ENCODE peak calls at places on chromosomes 12 and 14, in seven cellular contexts. One of them, this sample, is unnamed.

GRCh38 chr12:105927553-105927952 is 211.2 kb downstream of the NUAK1 start:
- DNase-seq in mammary epithelial cell: no peak
- DNase-seq in GM23338: no peak
- DNase-seq in NB4: no peak
- DNase-seq in astrocyte of the spinal cord: no peak
- DNase-seq in PC-3: no peak
- DNase-seq in kidney epithelial cell: no peak
- DNase-seq in this sample: no peak

GRCh38 chr14:62696261-62696968 is 348.8 kb downstream of the KCNH5 start:
- DNase-seq in mammary epithelial cell: no peak
- DNase-seq in GM23338: peak
- DNase-seq in NB4: no peak
- DNase-seq in astrocyte of the spinal cord: no peak
- DNase-seq in PC-3: no peak
- DNase-seq in kidney epithelial cell: no peak
- DNase-seq in this sample: no peak

GRCh38 chr12:132731574-132731973 is 20.9 kb downstream of the PGAM5 start:
- DNase-seq in mammary epithelial cell: no peak
- DNase-seq in GM23338: no peak
- DNase-seq in NB4: no peak
- DNase-seq in astrocyte of the spinal cord: no peak
- DNase-seq in PC-3: no peak
- DNase-seq in kidney epithelial cell: no peak
- DNase-seq in this sample: no peak

GRCh38 chr14:35043046-35043445 is 3.0 kb upstream of the FAM177A1 start:
- DNase-seq in mammary epithelial cell: no peak
- DNase-seq in GM23338: no peak
- DNase-seq in NB4: no peak
- DNase-seq in astrocyte of the spinal cord: no peak
- DNase-seq in PC-3: no peak
- DNase-seq in kidney epithelial cell: no peak
- DNase-seq in this sample: no peak

GRCh38 chr12:9756174-9756573 is 4.5 kb downstream of the CD69 start:
- DNase-seq in mammary epithelial cell: no peak
- DNase-seq in GM23338: no peak
- DNase-seq in NB4: no peak
- DNase-seq in astrocyte of the spinal cord: no peak
- DNase-seq in PC-3: no peak
- DNase-seq in kidney epithelial cell: no peak
- DNase-seq in this sample: no peak

GRCh38 chr12:68416826-68417225 is 84.7 kb upstream of the MDM1 start:
- DNase-seq in mammary epithelial cell: peak
- DNase-seq in GM23338: no peak
- DNase-seq in NB4: peak
- DNase-seq in astrocyte of the spinal cord: no peak
- DNase-seq in PC-3: peak
- DNase-seq in kidney epithelial cell: no peak
- DNase-seq in this sample: no peak

GRCh38 chr12:10388611-10389010 is 1.2 kb downstream of the KLRK1 start:
- DNase-seq in mammary epithelial cell: no peak
- DNase-seq in GM23338: no peak
- DNase-seq in NB4: no peak
- DNase-seq in astrocyte of the spinal cord: peak
- DNase-seq in PC-3: no peak
- DNase-seq in kidney epithelial cell: no peak
- DNase-seq in this sample: no peak

GRCh38 chr14:105944632-105945610 is 418.5 kb downstream of the TMEM121 start:
- DNase-seq in mammary epithelial cell: no peak
- DNase-seq in GM23338: peak
- DNase-seq in NB4: peak
- DNase-seq in astrocyte of the spinal cord: no peak
- DNase-seq in PC-3: peak
- DNase-seq in kidney epithelial cell: no peak
- DNase-seq in this sample: peak

GRCh38 chr14:52124791-52125661 is 56.2 kb upstream of the NID2 start:
- DNase-seq in mammary epithelial cell: peak
- DNase-seq in GM23338: peak
- DNase-seq in NB4: peak
- DNase-seq in astrocyte of the spinal cord: peak
- DNase-seq in PC-3: peak
- DNase-seq in kidney epithelial cell: no peak
- DNase-seq in this sample: peak

GRCh38 chr14:90699016-90699415 is 117.2 kb downstream of the TTC7B start:
- DNase-seq in mammary epithelial cell: no peak
- DNase-seq in GM23338: no peak
- DNase-seq in NB4: no peak
- DNase-seq in astrocyte of the spinal cord: no peak
- DNase-seq in PC-3: no peak
- DNase-seq in kidney epithelial cell: no peak
- DNase-seq in this sample: no peak

GRCh38 chr14:45112886-45113772 is 21.2 kb downstream of the FKBP3 start:
- DNase-seq in mammary epithelial cell: no peak
- DNase-seq in GM23338: no peak
- DNase-seq in NB4: no peak
- DNase-seq in astrocyte of the spinal cord: no peak
- DNase-seq in PC-3: peak
- DNase-seq in kidney epithelial cell: no peak
- DNase-seq in this sample: no peak

GRCh38 chr14:95227279-95227860 is 70.0 kb upstream of the DICER1 start:
- DNase-seq in mammary epithelial cell: no peak
- DNase-seq in GM23338: peak
- DNase-seq in NB4: no peak
- DNase-seq in astrocyte of the spinal cord: peak
- DNase-seq in PC-3: no peak
- DNase-seq in kidney epithelial cell: peak
- DNase-seq in this sample: no peak

GRCh38 chr12:90504806-90505205 is 450.2 kb downstream of the CCER1 start:
- DNase-seq in mammary epithelial cell: no peak
- DNase-seq in GM23338: no peak
- DNase-seq in NB4: no peak
- DNase-seq in astrocyte of the spinal cord: no peak
- DNase-seq in PC-3: no peak
- DNase-seq in kidney epithelial cell: no peak
- DNase-seq in this sample: no peak

GRCh38 chr12:10363665-10363921 is 26.2 kb downstream of the KLRK1 start:
- DNase-seq in mammary epithelial cell: peak
- DNase-seq in GM23338: no peak
- DNase-seq in NB4: no peak
- DNase-seq in astrocyte of the spinal cord: no peak
- DNase-seq in PC-3: no peak
- DNase-seq in kidney epithelial cell: no peak
- DNase-seq in this sample: no peak

GRCh38 chr14:34297786-34298520 is 164.1 kb downstream of the SPTSSA start:
- DNase-seq in mammary epithelial cell: peak
- DNase-seq in GM23338: no peak
- DNase-seq in NB4: no peak
- DNase-seq in astrocyte of the spinal cord: no peak
- DNase-seq in PC-3: no peak
- DNase-seq in kidney epithelial cell: no peak
- DNase-seq in this sample: peak

GRCh38 chr14:56340921-56341320 is 222.7 kb downstream of the PELI2 start:
- DNase-seq in mammary epithelial cell: no peak
- DNase-seq in GM23338: no peak
- DNase-seq in NB4: no peak
- DNase-seq in astrocyte of the spinal cord: no peak
- DNase-seq in PC-3: no peak
- DNase-seq in kidney epithelial cell: no peak
- DNase-seq in this sample: no peak

GRCh38 chr12:48001426-48002178 is 2.7 kb downstream of the COL2A1 start:
- DNase-seq in mammary epithelial cell: peak
- DNase-seq in GM23338: peak
- DNase-seq in NB4: peak
- DNase-seq in astrocyte of the spinal cord: peak
- DNase-seq in PC-3: peak
- DNase-seq in kidney epithelial cell: no peak
- DNase-seq in this sample: peak

GRCh38 chr12:57280234-57281062 is 29.5 kb upstream of the STAC3 start:
- DNase-seq in mammary epithelial cell: peak
- DNase-seq in GM23338: peak
- DNase-seq in NB4: peak
- DNase-seq in astrocyte of the spinal cord: peak
- DNase-seq in PC-3: peak
- DNase-seq in kidney epithelial cell: peak
- DNase-seq in this sample: peak

GRCh38 chr14:78598046-78598652 is 428.0 kb downstream of the NRXN3 start:
- DNase-seq in mammary epithelial cell: peak
- DNase-seq in GM23338: peak
- DNase-seq in NB4: peak
- DNase-seq in astrocyte of the spinal cord: peak
- DNase-seq in PC-3: peak
- DNase-seq in kidney epithelial cell: no peak
- DNase-seq in this sample: peak

GRCh38 chr14:62301076-62301475 is 538.9 kb downstream of the SNAPC1 start:
- DNase-seq in mammary epithelial cell: no peak
- DNase-seq in GM23338: no peak
- DNase-seq in NB4: no peak
- DNase-seq in astrocyte of the spinal cord: peak
- DNase-seq in PC-3: no peak
- DNase-seq in kidney epithelial cell: no peak
- DNase-seq in this sample: no peak

GRCh38 chr12:52495385-52495784 is 2.3 kb upstream of the KRT6A start:
- DNase-seq in mammary epithelial cell: peak
- DNase-seq in GM23338: peak
- DNase-seq in NB4: peak
- DNase-seq in astrocyte of the spinal cord: peak
- DNase-seq in PC-3: peak
- DNase-seq in kidney epithelial cell: no peak
- DNase-seq in this sample: peak

GRCh38 chr12:75954076-75954475 is 77.5 kb downstream of the PHLDA1 start:
- DNase-seq in mammary epithelial cell: peak
- DNase-seq in GM23338: peak
- DNase-seq in NB4: no peak
- DNase-seq in astrocyte of the spinal cord: peak
- DNase-seq in PC-3: peak
- DNase-seq in kidney epithelial cell: peak
- DNase-seq in this sample: peak

GRCh38 chr14:99733551-99734405 is 49.7 kb downstream of the CYP46A1 start:
- DNase-seq in mammary epithelial cell: no peak
- DNase-seq in GM23338: no peak
- DNase-seq in NB4: no peak
- DNase-seq in astrocyte of the spinal cord: no peak
- DNase-seq in PC-3: no peak
- DNase-seq in kidney epithelial cell: no peak
- DNase-seq in this sample: no peak

GRCh38 chr14:86153480-86153879 is 623.5 kb downstream of the FLRT2 start:
- DNase-seq in mammary epithelial cell: no peak
- DNase-seq in GM23338: peak
- DNase-seq in NB4: peak
- DNase-seq in astrocyte of the spinal cord: no peak
- DNase-seq in PC-3: no peak
- DNase-seq in kidney epithelial cell: no peak
- DNase-seq in this sample: no peak
- TF ChIP-seq CTCF in mammary epithelial cell: peak
- TF ChIP-seq CTCF in GM23338: peak
- TF ChIP-seq CTCF in NB4: peak
- TF ChIP-seq CTCF in astrocyte of the spinal cord: no peak
- TF ChIP-seq CTCF in PC-3: peak
- TF ChIP-seq CTCF in kidney epithelial cell: peak
- TF ChIP-seq CTCF in this sample: no peak

GRCh38 chr14:104509673-104510072 is 69.9 kb upstream of the C14orf180 start:
- DNase-seq in mammary epithelial cell: no peak
- DNase-seq in GM23338: peak
- DNase-seq in NB4: no peak
- DNase-seq in astrocyte of the spinal cord: no peak
- DNase-seq in PC-3: no peak
- DNase-seq in kidney epithelial cell: no peak
- DNase-seq in this sample: no peak
- TF ChIP-seq CTCF in mammary epithelial cell: no peak
- TF ChIP-seq CTCF in GM23338: peak
- TF ChIP-seq CTCF in NB4: no peak
- TF ChIP-seq CTCF in astrocyte of the spinal cord: no peak
- TF ChIP-seq CTCF in PC-3: no peak
- TF ChIP-seq CTCF in kidney epithelial cell: no peak
- TF ChIP-seq CTCF in this sample: no peak

DNA sequence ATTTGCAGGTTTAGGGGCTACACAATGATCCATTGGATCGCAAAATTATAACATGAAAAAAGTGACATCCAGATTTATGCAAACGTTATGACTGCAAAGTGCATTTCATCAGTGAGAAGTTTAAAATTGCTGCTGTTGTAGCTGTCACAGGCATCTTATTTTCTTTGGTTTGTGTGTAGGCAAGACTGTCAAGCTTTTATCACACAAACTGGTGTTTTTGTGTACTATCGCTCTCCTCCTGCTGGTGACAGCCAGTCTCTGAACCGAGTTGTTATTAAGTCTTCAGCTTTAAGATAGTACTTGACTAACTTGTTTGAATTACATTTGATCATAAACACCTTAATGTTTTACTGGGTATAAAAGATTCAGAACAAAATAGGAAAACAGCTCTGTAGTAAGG is 103.3 kb upstream of the RMST start:
- DNase-seq in mammary epithelial cell: no peak
- DNase-seq in GM23338: no peak
- DNase-seq in NB4: no peak
- DNase-seq in astrocyte of the spinal cord: no peak
- DNase-seq in PC-3: no peak
- DNase-seq in kidney epithelial cell: no peak
- DNase-seq in this sample: no peak
- TF ChIP-seq CTCF in mammary epithelial cell: no peak
- TF ChIP-seq CTCF in GM23338: no peak
- TF ChIP-seq CTCF in NB4: no peak
- TF ChIP-seq CTCF in astrocyte of the spinal cord: no peak
- TF ChIP-seq CTCF in PC-3: no peak
- TF ChIP-seq CTCF in kidney epithelial cell: no peak
- TF ChIP-seq CTCF in this sample: no peak

GRCh38 chr12:67018105-67018504 is 251.1 kb upstream of the CAND1 start:
- DNase-seq in mammary epithelial cell: no peak
- DNase-seq in GM23338: peak
- DNase-seq in NB4: no peak
- DNase-seq in astrocyte of the spinal cord: no peak
- DNase-seq in PC-3: peak
- DNase-seq in kidney epithelial cell: no peak
- DNase-seq in this sample: no peak
- TF ChIP-seq CTCF in mammary epithelial cell: no peak
- TF ChIP-seq CTCF in GM23338: peak
- TF ChIP-seq CTCF in NB4: no peak
- TF ChIP-seq CTCF in astrocyte of the spinal cord: no peak
- TF ChIP-seq CTCF in PC-3: peak
- TF ChIP-seq CTCF in kidney epithelial cell: no peak
- TF ChIP-seq CTCF in this sample: no peak

DNA sequence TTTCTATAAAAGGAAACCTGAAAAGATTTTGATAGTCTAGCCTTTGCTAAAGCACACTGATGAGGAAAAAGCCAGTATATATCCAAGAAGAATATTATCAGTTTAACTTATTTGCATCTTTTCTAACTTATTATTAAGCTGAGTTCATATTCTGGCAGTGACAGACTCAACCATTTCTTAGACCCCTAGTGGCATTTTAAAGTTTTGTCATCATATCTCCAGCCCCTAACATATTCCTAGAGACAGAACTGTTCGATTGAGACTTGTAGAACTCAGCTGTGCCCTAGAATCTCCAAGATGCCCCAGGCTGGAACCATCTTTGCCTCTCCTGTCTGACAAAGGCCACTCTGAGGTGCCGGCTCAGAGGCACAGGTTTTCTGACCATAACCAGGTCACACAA is 365.6 kb downstream of the NELL2 start:
- DNase-seq in mammary epithelial cell: no peak
- DNase-seq in GM23338: peak
- DNase-seq in NB4: no peak
- DNase-seq in astrocyte of the spinal cord: no peak
- DNase-seq in PC-3: peak
- DNase-seq in kidney epithelial cell: no peak
- DNase-seq in this sample: no peak
- TF ChIP-seq CTCF in mammary epithelial cell: no peak
- TF ChIP-seq CTCF in GM23338: no peak
- TF ChIP-seq CTCF in NB4: no peak
- TF ChIP-seq CTCF in astrocyte of the spinal cord: no peak
- TF ChIP-seq CTCF in PC-3: peak
- TF ChIP-seq CTCF in kidney epithelial cell: no peak
- TF ChIP-seq CTCF in this sample: no peak